ENCODE peak calls at places on chromosomes 5 and 9, in four cellular contexts. One of them, this sample, is unnamed.

GRCh38 chr5:107668154-107668932 is 2.4 kb downstream of the EFNA5 start:
- DNase-seq in mammary epithelial cell: peak; percentile 30
- DNase-seq in lower leg skin: no peak
- DNase-seq in H9: no peak
- DNase-seq in this sample: no peak

GRCh38 chr9:4435197-4435596 is 55.1 kb upstream of the SLC1A1 start:
- DNase-seq in H9: no peak
- DNase-seq in mammary epithelial cell: peak; percentile 7
- DNase-seq in lower leg skin: no peak
- DNase-seq in this sample: no peak

GRCh38 chr5:135823799-135824366 is 10.6 kb upstream of the SLC25A48 start:
- DNase-seq in lower leg skin: peak; percentile 84
- DNase-seq in mammary epithelial cell: no peak
- DNase-seq in H9: no peak
- DNase-seq in this sample: no peak

GRCh38 chr5:38556599-38557308 is at the start of gene LIFR:
- DNase-seq in H9: peak; percentile 78
- DNase-seq in lower leg skin: peak; percentile 95
- DNase-seq in mammary epithelial cell: peak; percentile 79
- DNase-seq in this sample: peak; percentile 82

GRCh38 chr5:72465068-72465467 is 42.1 kb downstream of the ZNF366 start:
- DNase-seq in H9: no peak
- DNase-seq in lower leg skin: no peak
- DNase-seq in mammary epithelial cell: no peak
- DNase-seq in this sample: no peak

GRCh38 chr5:137609122-137609521 is 110.0 kb upstream of the SPOCK1 start:
- DNase-seq in mammary epithelial cell: no peak
- DNase-seq in H9: no peak
- DNase-seq in lower leg skin: no peak
- DNase-seq in this sample: no peak

GRCh38 chr9:2559212-2560152 is 62.1 kb upstream of the VLDLR start:
- DNase-seq in H9: no peak
- DNase-seq in lower leg skin: no peak
- DNase-seq in mammary epithelial cell: peak; percentile 84
- DNase-seq in this sample: peak; percentile 56

GRCh38 chr5:146410272-146410671 is 36.9 kb upstream of the TCERG1 start:
- DNase-seq in H9: no peak
- DNase-seq in lower leg skin: no peak
- DNase-seq in mammary epithelial cell: no peak
- DNase-seq in this sample: no peak

GRCh38 chr9:127990539-127990938 is 9.8 kb upstream of the EEIG1 start:
- DNase-seq in H9: no peak
- DNase-seq in lower leg skin: no peak
- DNase-seq in mammary epithelial cell: no peak
- DNase-seq in this sample: no peak

GRCh38 chr9:97846347-97846746 is 6.7 kb upstream of the FOXE1 start:
- DNase-seq in mammary epithelial cell: no peak
- DNase-seq in lower leg skin: no peak
- DNase-seq in H9: no peak
- DNase-seq in this sample: no peak

GRCh38 chr9:72491242-72491641 is 30.2 kb upstream of the TMC1 start:
- DNase-seq in H9: no peak
- DNase-seq in lower leg skin: no peak
- DNase-seq in mammary epithelial cell: no peak
- DNase-seq in this sample: no peak

GRCh38 chr5:103621548-103621930 is 59.0 kb upstream of the NUDT12 start:
- DNase-seq in mammary epithelial cell: no peak
- DNase-seq in H9: no peak
- DNase-seq in lower leg skin: no peak
- DNase-seq in this sample: no peak

GRCh38 chr9:117616436-117616835 is 87.8 kb upstream of the TLR4 start:
- DNase-seq in lower leg skin: no peak
- DNase-seq in H9: no peak
- DNase-seq in mammary epithelial cell: no peak
- DNase-seq in this sample: no peak

GRCh38 chr9:120877276-120878034 is 467 bp upstream of the PHF19 start:
- DNase-seq in mammary epithelial cell: peak; percentile 35
- DNase-seq in H9: peak; percentile 53
- DNase-seq in lower leg skin: peak; percentile 90
- DNase-seq in this sample: peak; percentile 53

GRCh38 chr9:26950521-26950920 is 3.5 kb upstream of the PLAA start:
- DNase-seq in mammary epithelial cell: peak; percentile 43
- DNase-seq in H9: no peak
- DNase-seq in lower leg skin: no peak
- DNase-seq in this sample: no peak

GRCh38 chr5:109939109-109939682 is 249.5 kb downstream of the MAN2A1 start:
- DNase-seq in lower leg skin: no peak
- DNase-seq in H9: no peak
- DNase-seq in mammary epithelial cell: peak; percentile 20
- DNase-seq in this sample: no peak

GRCh38 chr5:43401827-43402226 is 10.4 kb downstream of the CCL28 start:
- DNase-seq in lower leg skin: no peak
- DNase-seq in mammary epithelial cell: no peak
- DNase-seq in H9: peak; percentile 52
- DNase-seq in this sample: no peak

GRCh38 chr9:27785714-27786100 is 212.4 kb upstream of the C9orf72 start:
- DNase-seq in mammary epithelial cell: peak; percentile 81
- DNase-seq in lower leg skin: no peak
- DNase-seq in H9: no peak
- DNase-seq in this sample: no peak

GRCh38 chr5:142063878-142064331 is 44.7 kb upstream of the NDFIP1 start:
- DNase-seq in mammary epithelial cell: peak; percentile 28
- DNase-seq in lower leg skin: peak; percentile 92
- DNase-seq in H9: peak; percentile 80
- DNase-seq in this sample: no peak

GRCh38 chr5:158058208-158058607 is 199.3 kb upstream of the CLINT1 start:
- DNase-seq in mammary epithelial cell: peak; percentile 53
- DNase-seq in H9: no peak
- DNase-seq in lower leg skin: no peak
- DNase-seq in this sample: no peak

GRCh38 chr9:95349109-95350038 is 31.9 kb upstream of the FANCC start:
- DNase-seq in H9: peak; percentile 62
- DNase-seq in mammary epithelial cell: no peak
- DNase-seq in lower leg skin: no peak
- DNase-seq in this sample: peak; percentile 49

GRCh38 chr9:132937463-132937901 is 6.9 kb downstream of the TSC1 start:
- DNase-seq in H9: no peak
- DNase-seq in mammary epithelial cell: no peak
- DNase-seq in lower leg skin: no peak
- DNase-seq in this sample: no peak

GRCh38 chr9:15824310-15824709 is 271.5 kb downstream of the CCDC171 start:
- DNase-seq in lower leg skin: no peak
- DNase-seq in H9: no peak
- DNase-seq in mammary epithelial cell: no peak
- DNase-seq in this sample: no peak
- TF ChIP-seq CTCF in lower leg skin: no peak
- TF ChIP-seq CTCF in H9: peak; percentile 58
- TF ChIP-seq CTCF in mammary epithelial cell: no peak
- TF ChIP-seq CTCF in this sample: no peak

DNA sequence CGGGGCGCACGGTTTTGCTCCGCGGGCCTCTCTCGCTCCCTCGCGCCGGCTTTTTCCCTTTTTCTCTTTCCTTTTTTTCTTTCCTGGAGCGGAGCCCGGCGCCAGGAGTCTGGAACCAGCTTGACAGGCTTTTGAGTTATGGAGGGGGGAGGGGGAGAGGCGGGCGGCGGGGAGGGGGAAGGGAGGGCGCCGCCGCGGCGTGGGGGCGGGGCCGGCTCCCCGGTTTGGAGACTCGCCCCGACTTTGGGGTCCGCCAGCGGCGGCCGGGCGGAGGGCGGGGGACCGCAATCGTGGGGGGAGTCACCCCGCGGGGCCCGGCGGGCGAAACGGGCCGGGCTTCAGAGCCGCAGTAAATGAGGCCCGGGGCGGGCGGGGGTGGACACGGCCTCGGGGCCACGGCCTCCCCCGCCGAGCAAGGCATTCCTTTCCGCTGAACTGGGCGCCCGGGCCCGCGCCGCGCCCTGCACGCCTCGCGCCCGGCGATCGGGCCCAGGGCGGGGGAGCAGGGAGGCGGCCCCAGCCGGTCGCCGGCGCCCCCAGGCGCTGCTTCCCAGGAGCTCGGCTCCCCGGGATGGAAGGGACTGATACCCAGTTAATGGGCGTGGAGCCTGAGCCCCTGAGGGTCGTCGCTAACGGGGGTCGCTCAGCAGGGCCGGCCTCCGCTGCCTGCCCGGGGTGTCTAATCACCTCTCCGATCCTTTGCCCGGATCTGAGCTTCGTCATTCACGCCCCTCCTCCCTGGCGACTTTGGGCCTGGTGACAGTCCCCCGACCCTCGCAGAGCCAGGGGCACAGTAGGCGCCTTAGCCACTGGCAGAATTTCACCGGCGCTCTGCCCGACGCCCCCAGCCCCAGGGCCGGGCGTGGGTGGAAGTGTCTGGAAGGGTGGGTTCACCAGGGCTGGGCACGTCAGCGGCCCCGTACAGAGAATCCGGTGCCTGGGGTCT is 138.1 kb downstream of the C9orf50 start:
- DNase-seq in lower leg skin: peak; percentile 97
- DNase-seq in mammary epithelial cell: peak; percentile 80
- DNase-seq in H9: no peak
- DNase-seq in this sample: peak; percentile 76
- TF ChIP-seq CTCF in lower leg skin: no peak
- TF ChIP-seq CTCF in mammary epithelial cell: no peak
- TF ChIP-seq CTCF in H9: no peak
- TF ChIP-seq CTCF in this sample: no peak

DNA sequence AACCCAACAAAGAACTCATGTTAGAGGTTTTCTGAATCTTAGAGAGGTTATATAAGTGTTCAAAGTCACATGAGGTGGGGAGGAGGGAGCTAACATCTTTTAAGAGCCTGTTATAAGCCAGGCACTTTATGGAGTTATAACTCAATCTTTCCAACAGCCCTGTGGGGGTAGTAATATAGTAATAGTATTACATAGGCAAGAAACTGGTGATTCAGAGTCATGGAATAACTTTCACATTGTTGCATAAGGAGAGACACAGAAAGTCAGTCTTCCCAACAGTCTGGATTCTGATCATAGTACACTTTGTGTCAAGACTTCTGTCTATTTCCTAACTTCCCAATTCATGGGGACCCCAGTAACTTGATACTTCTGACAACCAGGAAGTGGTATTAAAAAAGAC is 89.2 kb downstream of the ACER2 start:
- DNase-seq in mammary epithelial cell: peak; percentile 17
- DNase-seq in H9: no peak
- DNase-seq in lower leg skin: no peak
- DNase-seq in this sample: no peak
- TF ChIP-seq CTCF in mammary epithelial cell: no peak
- TF ChIP-seq CTCF in H9: no peak
- TF ChIP-seq CTCF in lower leg skin: no peak
- TF ChIP-seq CTCF in this sample: no peak

GRCh38 chr9:115146581-115147021 is 28.6 kb upstream of the TNC start:
- DNase-seq in mammary epithelial cell: peak; percentile 67
- DNase-seq in lower leg skin: no peak
- DNase-seq in H9: no peak
- DNase-seq in this sample: no peak
- TF ChIP-seq CTCF in mammary epithelial cell: no peak
- TF ChIP-seq CTCF in lower leg skin: no peak
- TF ChIP-seq CTCF in H9: no peak
- TF ChIP-seq CTCF in this sample: no peak

DNA sequence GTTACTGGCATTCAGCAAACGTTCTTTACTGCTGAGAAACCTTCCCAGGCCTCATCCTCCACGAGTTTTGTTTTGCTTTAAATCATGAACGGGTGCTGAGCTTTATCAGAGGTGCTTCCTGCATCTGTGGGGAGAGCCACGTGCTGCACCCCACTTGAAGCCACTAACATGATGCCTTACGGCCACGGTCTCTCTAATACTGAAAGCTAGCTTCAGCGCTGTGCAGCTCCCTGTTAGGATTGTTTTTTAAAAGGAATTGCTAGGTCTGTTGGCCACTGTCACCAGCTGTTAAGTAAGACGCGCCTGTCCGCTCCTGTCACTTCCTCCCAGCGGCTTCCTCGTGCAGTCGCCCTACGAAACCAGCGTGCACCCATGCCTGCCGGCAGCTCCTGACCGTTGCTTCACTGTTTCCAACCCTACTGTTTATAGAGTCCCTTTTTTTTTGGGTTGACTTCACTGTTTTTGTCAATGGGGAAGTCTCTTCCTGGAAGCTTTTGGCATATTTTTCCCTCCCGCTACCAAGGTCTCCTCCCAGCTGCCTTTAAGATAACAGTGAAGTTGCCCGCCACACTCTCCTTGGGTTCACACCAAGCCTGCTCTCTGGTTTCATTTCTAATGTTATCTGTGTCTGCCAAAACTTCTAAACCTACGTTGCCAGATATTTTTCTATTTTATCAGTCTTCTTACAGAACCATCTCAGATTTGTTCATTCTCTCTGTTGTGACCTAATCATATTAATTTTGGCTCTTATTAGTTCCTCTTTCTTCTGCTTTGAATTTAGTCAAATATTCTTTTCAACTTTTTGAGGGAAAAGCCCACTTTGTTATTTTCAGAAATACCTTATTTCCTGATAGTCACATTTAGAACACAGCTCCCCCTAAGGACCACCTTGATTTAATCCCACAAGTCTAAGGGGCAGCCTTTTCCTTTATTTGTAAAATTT is 20.2 kb downstream of the LPCAT1 start:
- DNase-seq in H9: no peak
- DNase-seq in mammary epithelial cell: no peak
- DNase-seq in lower leg skin: peak; percentile 91
- DNase-seq in this sample: no peak
- TF ChIP-seq CTCF in H9: peak; percentile 33
- TF ChIP-seq CTCF in mammary epithelial cell: no peak
- TF ChIP-seq CTCF in lower leg skin: no peak
- TF ChIP-seq CTCF in this sample: no peak

GRCh38 chr5:7894860-7895259 is 25.9 kb downstream of the MTRR start:
- DNase-seq in lower leg skin: no peak
- DNase-seq in mammary epithelial cell: no peak
- DNase-seq in H9: no peak
- DNase-seq in this sample: no peak

GRCh38 chr5:7894439-7894838 is 25.5 kb downstream of the MTRR start:
- DNase-seq in lower leg skin: no peak
- DNase-seq in H9: no peak
- DNase-seq in mammary epithelial cell: no peak
- DNase-seq in this sample: no peak

GRCh38 chr5:7902201-7902600 is 33.3 kb downstream of the MTRR start:
- DNase-seq in mammary epithelial cell: no peak
- DNase-seq in H9: no peak
- DNase-seq in lower leg skin: no peak
- DNase-seq in this sample: no peak

GRCh38 chr5:7897014-7897600 is 28.2 kb downstream of the MTRR start:
- DNase-seq in lower leg skin: no peak
- DNase-seq in H9: peak; percentile 55
- DNase-seq in mammary epithelial cell: peak; percentile 44
- DNase-seq in this sample: no peak
- TF ChIP-seq CTCF in lower leg skin: no peak
- TF ChIP-seq CTCF in H9: peak; percentile 69
- TF ChIP-seq CTCF in mammary epithelial cell: peak; percentile 5
- TF ChIP-seq CTCF in this sample: peak; percentile 20

GRCh38 chr9:112443200-112443599 is 43.4 kb upstream of the KIAA1958 start:
- DNase-seq in mammary epithelial cell: no peak
- DNase-seq in H9: no peak
- DNase-seq in lower leg skin: no peak
- DNase-seq in this sample: no peak
- TF ChIP-seq CTCF in mammary epithelial cell: peak; percentile 51
- TF ChIP-seq CTCF in H9: peak; percentile 54
- TF ChIP-seq CTCF in lower leg skin: no peak
- TF ChIP-seq CTCF in this sample: no peak

GRCh38 chr5:168104811-168105481 is 186.5 kb upstream of the WWC1 start:
- DNase-seq in mammary epithelial cell: no peak
- DNase-seq in H9: peak; percentile 70
- DNase-seq in lower leg skin: no peak
- DNase-seq in this sample: no peak
- TF ChIP-seq CTCF in mammary epithelial cell: no peak
- TF ChIP-seq CTCF in H9: peak; percentile 56
- TF ChIP-seq CTCF in lower leg skin: no peak
- TF ChIP-seq CTCF in this sample: peak; percentile 61

This sample was measured in mesothelial cell of epicardium.